ENCODE peak calls at places on chromosomes 11 and 22, in eight cellular contexts. One of them, this sample, is unnamed.

GRCh38 chr11:128522063-128522942 is 65.1 kb downstream of the ETS1 start:
- DNase-seq in astrocyte of the cerebellum: peak; percentile 95
- DNase-seq in OCI-LY7: peak; percentile 93
- DNase-seq in PC-9: peak; percentile 93
- DNase-seq in BJ: peak; percentile 95
- DNase-seq in activated B cell treated with CpG ODN at 0.5 μM for 24 hours: peak; percentile 88
- DNase-seq in H1: peak; percentile 76
- DNase-seq in Peyer's patch: peak; percentile 97
- DNase-seq in this sample: peak; percentile 84

GRCh38 chr22:48346311-48346710 is 1481.4 kb downstream of the BRD1 start:
- DNase-seq in astrocyte of the cerebellum: no peak
- DNase-seq in OCI-LY7: no peak
- DNase-seq in PC-9: no peak
- DNase-seq in BJ: no peak
- DNase-seq in activated B cell treated with CpG ODN at 0.5 μM for 24 hours: no peak
- DNase-seq in H1: no peak
- DNase-seq in Peyer's patch: no peak
- DNase-seq in this sample: no peak

GRCh38 chr22:44918166-44918924 is 91.5 kb downstream of the PHF21B start:
- DNase-seq in astrocyte of the cerebellum: no peak
- DNase-seq in OCI-LY7: no peak
- DNase-seq in PC-9: no peak
- DNase-seq in BJ: no peak
- DNase-seq in activated B cell treated with CpG ODN at 0.5 μM for 24 hours: no peak
- DNase-seq in H1: no peak
- DNase-seq in Peyer's patch: peak; percentile 36
- DNase-seq in this sample: no peak

GRCh38 chr11:78465169-78465942 is 47.7 kb upstream of the GAB2 start:
- DNase-seq in astrocyte of the cerebellum: no peak
- DNase-seq in OCI-LY7: peak; percentile 65
- DNase-seq in PC-9: no peak
- DNase-seq in BJ: no peak
- DNase-seq in activated B cell treated with CpG ODN at 0.5 μM for 24 hours: peak; percentile 35
- DNase-seq in H1: no peak
- DNase-seq in Peyer's patch: peak; percentile 64
- DNase-seq in this sample: no peak

GRCh38 chr11:130828741-130829140 is 87.5 kb downstream of the SNX19 start:
- DNase-seq in astrocyte of the cerebellum: no peak
- DNase-seq in OCI-LY7: no peak
- DNase-seq in PC-9: no peak
- DNase-seq in BJ: no peak
- DNase-seq in activated B cell treated with CpG ODN at 0.5 μM for 24 hours: no peak
- DNase-seq in H1: no peak
- DNase-seq in Peyer's patch: no peak
- DNase-seq in this sample: no peak

GRCh38 chr11:117720061-117720511 is 76.9 kb downstream of the DSCAML1 start:
- DNase-seq in astrocyte of the cerebellum: no peak
- DNase-seq in OCI-LY7: no peak
- DNase-seq in PC-9: no peak
- DNase-seq in BJ: no peak
- DNase-seq in activated B cell treated with CpG ODN at 0.5 μM for 24 hours: no peak
- DNase-seq in H1: no peak
- DNase-seq in Peyer's patch: no peak
- DNase-seq in this sample: no peak

GRCh38 chr11:84564180-84564866 is 1062.8 kb downstream of the DLG2 start:
- DNase-seq in astrocyte of the cerebellum: peak; percentile 9
- DNase-seq in OCI-LY7: peak; percentile 69
- DNase-seq in PC-9: peak; percentile 15
- DNase-seq in BJ: peak; percentile 4
- DNase-seq in activated B cell treated with CpG ODN at 0.5 μM for 24 hours: no peak
- DNase-seq in H1: no peak
- DNase-seq in Peyer's patch: peak; percentile 74
- DNase-seq in this sample: no peak

GRCh38 chr11:79094601-79095000 is 346.2 kb downstream of the TENM4 start:
- DNase-seq in astrocyte of the cerebellum: no peak
- DNase-seq in OCI-LY7: no peak
- DNase-seq in PC-9: no peak
- DNase-seq in BJ: no peak
- DNase-seq in activated B cell treated with CpG ODN at 0.5 μM for 24 hours: no peak
- DNase-seq in H1: no peak
- DNase-seq in Peyer's patch: no peak
- DNase-seq in this sample: no peak

GRCh38 chr11:355581-356458 is 13.5 kb upstream of the B4GALNT4 start:
- DNase-seq in astrocyte of the cerebellum: peak; percentile 89
- DNase-seq in OCI-LY7: peak; percentile 81
- DNase-seq in PC-9: peak; percentile 89
- DNase-seq in BJ: peak; percentile 76
- DNase-seq in activated B cell treated with CpG ODN at 0.5 μM for 24 hours: peak; percentile 70
- DNase-seq in H1: peak; percentile 66
- DNase-seq in Peyer's patch: peak; percentile 93
- DNase-seq in this sample: peak; percentile 94

GRCh38 chr11:12006552-12007229 is 1.7 kb downstream of the DKK3 start:
- DNase-seq in astrocyte of the cerebellum: no peak
- DNase-seq in OCI-LY7: no peak
- DNase-seq in PC-9: no peak
- DNase-seq in BJ: no peak
- DNase-seq in activated B cell treated with CpG ODN at 0.5 μM for 24 hours: no peak
- DNase-seq in H1: no peak
- DNase-seq in Peyer's patch: no peak
- DNase-seq in this sample: no peak

GRCh38 chr11:77153276-77154185 is 25.5 kb downstream of the MYO7A start:
- DNase-seq in astrocyte of the cerebellum: no peak
- DNase-seq in OCI-LY7: no peak
- DNase-seq in PC-9: no peak
- DNase-seq in BJ: no peak
- DNase-seq in activated B cell treated with CpG ODN at 0.5 μM for 24 hours: no peak
- DNase-seq in H1: no peak
- DNase-seq in Peyer's patch: no peak
- DNase-seq in this sample: no peak

GRCh38 chr11:4672470-4672869 is 25.2 kb downstream of the OR51E2 start:
- DNase-seq in astrocyte of the cerebellum: no peak
- DNase-seq in OCI-LY7: no peak
- DNase-seq in PC-9: no peak
- DNase-seq in BJ: no peak
- DNase-seq in activated B cell treated with CpG ODN at 0.5 μM for 24 hours: no peak
- DNase-seq in H1: no peak
- DNase-seq in Peyer's patch: no peak
- DNase-seq in this sample: no peak

GRCh38 chr11:95241673-95242072 is 10.7 kb upstream of the SESN3 start:
- DNase-seq in astrocyte of the cerebellum: no peak
- DNase-seq in OCI-LY7: no peak
- DNase-seq in PC-9: no peak
- DNase-seq in BJ: no peak
- DNase-seq in activated B cell treated with CpG ODN at 0.5 μM for 24 hours: no peak
- DNase-seq in H1: no peak
- DNase-seq in Peyer's patch: no peak
- DNase-seq in this sample: no peak

GRCh38 chr11:1481861-1482441 is 4.6 kb downstream of the MOB2 start:
- DNase-seq in astrocyte of the cerebellum: no peak
- DNase-seq in OCI-LY7: no peak
- DNase-seq in PC-9: no peak
- DNase-seq in BJ: no peak
- DNase-seq in activated B cell treated with CpG ODN at 0.5 μM for 24 hours: no peak
- DNase-seq in H1: no peak
- DNase-seq in Peyer's patch: no peak
- DNase-seq in this sample: no peak

GRCh38 chr11:80315263-80315662 is 874.4 kb upstream of the TENM4 start:
- DNase-seq in astrocyte of the cerebellum: no peak
- DNase-seq in OCI-LY7: no peak
- DNase-seq in PC-9: no peak
- DNase-seq in BJ: no peak
- DNase-seq in activated B cell treated with CpG ODN at 0.5 μM for 24 hours: no peak
- DNase-seq in H1: no peak
- DNase-seq in Peyer's patch: no peak
- DNase-seq in this sample: no peak

GRCh38 chr22:36330655-36331305 is 57.0 kb downstream of the MYH9 start:
- DNase-seq in astrocyte of the cerebellum: no peak
- DNase-seq in OCI-LY7: no peak
- DNase-seq in PC-9: peak; percentile 35
- DNase-seq in BJ: no peak
- DNase-seq in activated B cell treated with CpG ODN at 0.5 μM for 24 hours: no peak
- DNase-seq in H1: no peak
- DNase-seq in Peyer's patch: no peak
- DNase-seq in this sample: no peak

GRCh38 chr11:26088391-26088790 is 243.5 kb upstream of the ANO3 start:
- DNase-seq in astrocyte of the cerebellum: peak; percentile 45
- DNase-seq in OCI-LY7: no peak
- DNase-seq in PC-9: no peak
- DNase-seq in BJ: peak; percentile 59
- DNase-seq in activated B cell treated with CpG ODN at 0.5 μM for 24 hours: no peak
- DNase-seq in H1: no peak
- DNase-seq in Peyer's patch: no peak
- DNase-seq in this sample: no peak

GRCh38 chr11:6315811-6316425 is 4.4 kb downstream of the CAVIN3 start:
- DNase-seq in astrocyte of the cerebellum: no peak
- DNase-seq in OCI-LY7: peak; percentile 62
- DNase-seq in PC-9: peak; percentile 23
- DNase-seq in BJ: no peak
- DNase-seq in activated B cell treated with CpG ODN at 0.5 μM for 24 hours: no peak
- DNase-seq in H1: no peak
- DNase-seq in Peyer's patch: peak; percentile 62
- DNase-seq in this sample: peak; percentile 44

GRCh38 chr11:96263361-96263763 is 79.6 kb downstream of the MAML2 start:
- DNase-seq in astrocyte of the cerebellum: no peak
- DNase-seq in OCI-LY7: no peak
- DNase-seq in PC-9: no peak
- DNase-seq in BJ: peak; percentile 82
- DNase-seq in activated B cell treated with CpG ODN at 0.5 μM for 24 hours: no peak
- DNase-seq in H1: no peak
- DNase-seq in Peyer's patch: no peak
- DNase-seq in this sample: no peak
- TF ChIP-seq CTCF in astrocyte of the cerebellum: no peak
- TF ChIP-seq CTCF in OCI-LY7: no peak
- TF ChIP-seq CTCF in PC-9: no peak
- TF ChIP-seq CTCF in BJ: no peak
- TF ChIP-seq CTCF in activated B cell treated with CpG ODN at 0.5 μM for 24 hours: no peak
- TF ChIP-seq CTCF in H1: no peak
- TF ChIP-seq CTCF in Peyer's patch: no peak
- TF ChIP-seq CTCF in this sample: no peak

GRCh38 chr11:133157180-133157579 is 375.1 kb downstream of the OPCML start:
- DNase-seq in astrocyte of the cerebellum: no peak
- DNase-seq in OCI-LY7: no peak
- DNase-seq in PC-9: no peak
- DNase-seq in BJ: no peak
- DNase-seq in activated B cell treated with CpG ODN at 0.5 μM for 24 hours: no peak
- DNase-seq in H1: no peak
- DNase-seq in Peyer's patch: no peak
- DNase-seq in this sample: no peak
- TF ChIP-seq CTCF in astrocyte of the cerebellum: no peak
- TF ChIP-seq CTCF in OCI-LY7: no peak
- TF ChIP-seq CTCF in PC-9: no peak
- TF ChIP-seq CTCF in BJ: no peak
- TF ChIP-seq CTCF in activated B cell treated with CpG ODN at 0.5 μM for 24 hours: no peak
- TF ChIP-seq CTCF in H1: peak; percentile 80
- TF ChIP-seq CTCF in Peyer's patch: no peak
- TF ChIP-seq CTCF in this sample: no peak

DNA sequence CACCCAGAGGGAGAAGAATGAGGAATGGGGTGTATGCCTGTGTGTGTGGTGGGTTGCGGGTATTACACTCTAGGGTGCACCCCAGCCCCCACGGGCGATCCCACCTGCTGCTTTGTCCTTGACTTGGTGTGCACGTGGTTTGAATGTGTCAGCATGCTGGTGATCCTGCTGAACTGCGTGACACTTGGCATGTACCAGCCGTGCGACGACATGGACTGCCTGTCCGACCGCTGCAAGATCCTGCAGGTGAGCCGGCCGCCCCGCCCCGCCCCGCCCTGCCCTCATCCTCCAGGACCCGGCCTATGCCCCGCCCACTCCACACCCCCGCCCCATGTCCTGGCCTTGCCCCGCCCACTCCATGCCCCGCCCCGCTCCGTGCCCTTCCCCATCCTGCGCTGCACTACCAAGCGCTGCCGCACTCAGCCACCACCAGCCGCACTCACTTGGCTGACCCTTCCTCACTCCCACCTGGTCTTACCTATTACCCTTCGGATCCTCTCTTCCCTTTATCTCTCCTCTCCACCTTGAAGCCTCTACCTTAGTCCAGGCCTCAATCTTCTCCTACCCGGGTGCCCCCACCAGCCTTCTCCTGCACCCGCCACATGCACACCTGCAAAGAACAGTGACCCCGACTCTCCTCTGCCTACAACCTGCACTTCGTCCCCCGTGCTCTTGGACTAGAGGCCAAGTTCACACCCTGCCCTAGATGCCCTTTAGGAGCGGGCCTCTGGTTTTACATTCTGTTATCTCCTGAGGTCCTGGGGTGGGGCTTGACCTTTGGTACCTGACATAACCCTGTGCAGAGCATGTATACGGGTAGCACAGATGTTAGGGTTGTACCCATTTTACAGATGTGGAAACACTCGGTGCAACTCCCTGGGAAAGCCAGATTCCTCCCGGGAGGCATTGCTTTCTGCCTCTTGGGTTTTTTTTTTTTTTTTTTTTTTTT is 27.7 kb downstream of the CACNA1I start:
- DNase-seq in astrocyte of the cerebellum: no peak
- DNase-seq in OCI-LY7: peak; percentile 73
- DNase-seq in PC-9: peak; percentile 83
- DNase-seq in BJ: no peak
- DNase-seq in activated B cell treated with CpG ODN at 0.5 μM for 24 hours: peak; percentile 53
- DNase-seq in H1: peak; percentile 57
- DNase-seq in Peyer's patch: peak; percentile 91
- DNase-seq in this sample: peak; percentile 59
- TF ChIP-seq CTCF in astrocyte of the cerebellum: no peak
- TF ChIP-seq CTCF in OCI-LY7: peak; percentile 18
- TF ChIP-seq CTCF in PC-9: peak; percentile 59
- TF ChIP-seq CTCF in BJ: no peak
- TF ChIP-seq CTCF in activated B cell treated with CpG ODN at 0.5 μM for 24 hours: no peak
- TF ChIP-seq CTCF in H1: peak; percentile 30
- TF ChIP-seq CTCF in Peyer's patch: no peak
- TF ChIP-seq CTCF in this sample: no peak

GRCh38 chr11:63826471-63827190 is 12.3 kb upstream of the MARK2 start:
- DNase-seq in astrocyte of the cerebellum: no peak
- DNase-seq in OCI-LY7: no peak
- DNase-seq in PC-9: no peak
- DNase-seq in BJ: no peak
- DNase-seq in activated B cell treated with CpG ODN at 0.5 μM for 24 hours: no peak
- DNase-seq in H1: no peak
- DNase-seq in Peyer's patch: no peak
- DNase-seq in this sample: no peak

GRCh38 chr11:63832336-63832735 is 6.6 kb upstream of the MARK2 start:
- DNase-seq in astrocyte of the cerebellum: no peak
- DNase-seq in OCI-LY7: peak; percentile 64
- DNase-seq in PC-9: no peak
- DNase-seq in BJ: no peak
- DNase-seq in activated B cell treated with CpG ODN at 0.5 μM for 24 hours: no peak
- DNase-seq in H1: no peak
- DNase-seq in Peyer's patch: no peak
- DNase-seq in this sample: no peak

GRCh38 chr11:63831326-63831725 is 7.6 kb upstream of the MARK2 start:
- DNase-seq in astrocyte of the cerebellum: no peak
- DNase-seq in OCI-LY7: no peak
- DNase-seq in PC-9: no peak
- DNase-seq in BJ: no peak
- DNase-seq in activated B cell treated with CpG ODN at 0.5 μM for 24 hours: no peak
- DNase-seq in H1: no peak
- DNase-seq in Peyer's patch: no peak
- DNase-seq in this sample: no peak

GRCh38 chr11:63833048-63833447 is 5.9 kb upstream of the MARK2 start:
- DNase-seq in astrocyte of the cerebellum: no peak
- DNase-seq in OCI-LY7: no peak
- DNase-seq in PC-9: no peak
- DNase-seq in BJ: no peak
- DNase-seq in activated B cell treated with CpG ODN at 0.5 μM for 24 hours: no peak
- DNase-seq in H1: no peak
- DNase-seq in Peyer's patch: no peak
- DNase-seq in this sample: no peak

GRCh38 chr11:63829823-63830489 is 9.0 kb upstream of the MARK2 start:
- DNase-seq in astrocyte of the cerebellum: no peak
- DNase-seq in OCI-LY7: peak; percentile 43
- DNase-seq in PC-9: peak; percentile 28
- DNase-seq in BJ: no peak
- DNase-seq in activated B cell treated with CpG ODN at 0.5 μM for 24 hours: no peak
- DNase-seq in H1: no peak
- DNase-seq in Peyer's patch: no peak
- DNase-seq in this sample: no peak
- TF ChIP-seq CTCF in astrocyte of the cerebellum: peak; percentile 46
- TF ChIP-seq CTCF in OCI-LY7: peak; percentile 71
- TF ChIP-seq CTCF in PC-9: peak; percentile 53
- TF ChIP-seq CTCF in BJ: peak; percentile 49
- TF ChIP-seq CTCF in activated B cell treated with CpG ODN at 0.5 μM for 24 hours: no peak
- TF ChIP-seq CTCF in H1: peak; percentile 80
- TF ChIP-seq CTCF in Peyer's patch: no peak
- TF ChIP-seq CTCF in this sample: no peak

This sample was measured in mesothelial cell of epicardium.